ENCODE peak calls at places on chromosome 1, in four cellular contexts. One of them, this sample, is unnamed.

GRCh38 chr1:203287109-203287893 is 18.0 kb upstream of the BTG2 start:
- DNase-seq in K562: peak; percentile 84
- DNase-seq in HL-60: peak; percentile 97
- DNase-seq in GM12878: peak; percentile 98
- DNase-seq in this sample: peak; percentile 57

GRCh38 chr1:20578721-20579380 is 10.0 kb upstream of the CDA start:
- DNase-seq in K562: no peak
- DNase-seq in HL-60: peak; percentile 41
- DNase-seq in GM12878: no peak
- DNase-seq in this sample: no peak

GRCh38 chr1:204359474-204360255 is at the start of gene PLEKHA6:
- DNase-seq in K562: peak; percentile 42
- DNase-seq in HL-60: no peak
- DNase-seq in GM12878: no peak
- DNase-seq in this sample: no peak

GRCh38 chr1:26844389-26844788 is 17.9 kb downstream of the ZDHHC18 start:
- DNase-seq in GM12878: no peak
- DNase-seq in K562: no peak
- DNase-seq in HL-60: no peak
- DNase-seq in this sample: no peak

GRCh38 chr1:174448964-174449363 is 1.2 kb downstream of the GPR52 start:
- DNase-seq in GM12878: no peak
- DNase-seq in HL-60: no peak
- DNase-seq in K562: no peak
- DNase-seq in this sample: no peak

GRCh38 chr1:165928075-165928731 is 100.8 kb downstream of the UCK2 start:
- DNase-seq in K562: peak; percentile 70
- DNase-seq in GM12878: no peak
- DNase-seq in HL-60: peak; percentile 38
- DNase-seq in this sample: no peak

GRCh38 chr1:85328713-85329376 is 52.4 kb upstream of the BCL10 start:
- DNase-seq in GM12878: no peak
- DNase-seq in HL-60: no peak
- DNase-seq in K562: no peak
- DNase-seq in this sample: no peak

GRCh38 chr1:165174485-165174884 is 182.0 kb downstream of the LMX1A start:
- DNase-seq in GM12878: no peak
- DNase-seq in HL-60: no peak
- DNase-seq in K562: no peak
- DNase-seq in this sample: no peak

GRCh38 chr1:970242-970972 is 4.1 kb downstream of the PLEKHN1 start:
- DNase-seq in GM12878: no peak
- DNase-seq in K562: no peak
- DNase-seq in HL-60: no peak
- DNase-seq in this sample: no peak

GRCh38 chr1:183131166-183131565 is 54.9 kb upstream of the LAMC2 start:
- DNase-seq in HL-60: no peak
- DNase-seq in K562: no peak
- DNase-seq in GM12878: no peak
- DNase-seq in this sample: no peak

GRCh38 chr1:196464545-196464944 is 143.7 kb downstream of the KCNT2 start:
- DNase-seq in GM12878: no peak
- DNase-seq in K562: no peak
- DNase-seq in HL-60: no peak
- DNase-seq in this sample: no peak

GRCh38 chr1:26530898-26531598 is 1.5 kb downstream of the RPS6KA1 start:
- DNase-seq in HL-60: peak; percentile 61
- DNase-seq in GM12878: no peak
- DNase-seq in K562: peak; percentile 80
- DNase-seq in this sample: no peak

GRCh38 chr1:201358596-201358995 is 18.9 kb downstream of the TNNT2 start:
- DNase-seq in HL-60: no peak
- DNase-seq in K562: no peak
- DNase-seq in GM12878: no peak
- DNase-seq in this sample: no peak

GRCh38 chr1:58325797-58326196 is 220.7 kb downstream of the OMA1 start:
- DNase-seq in GM12878: no peak
- DNase-seq in K562: no peak
- DNase-seq in HL-60: no peak
- DNase-seq in this sample: no peak

GRCh38 chr1:89451011-89451410 is 73.6 kb upstream of the LRRC8B start:
- DNase-seq in GM12878: no peak
- DNase-seq in HL-60: no peak
- DNase-seq in K562: no peak
- DNase-seq in this sample: no peak

GRCh38 chr1:22351757-22352080 is 99.9 kb upstream of the ZBTB40 start:
- DNase-seq in K562: no peak
- DNase-seq in HL-60: no peak
- DNase-seq in GM12878: no peak
- DNase-seq in this sample: no peak

GRCh38 chr1:234601217-234602017 is 8.6 kb downstream of the IRF2BP2 start:
- DNase-seq in GM12878: no peak
- DNase-seq in K562: peak; percentile 77
- DNase-seq in HL-60: peak; percentile 72
- DNase-seq in this sample: no peak
- TF ChIP-seq POLR2AphosphoS5 in GM12878: peak; percentile 59
- TF ChIP-seq POLR2AphosphoS5 in K562: peak; percentile 48
- TF ChIP-seq POLR2AphosphoS5 in HL-60: peak; percentile 85
- TF ChIP-seq POLR2AphosphoS5 in this sample: peak; percentile 51

GRCh38 chr1:10042746-10043145 is 10.0 kb downstream of the UBE4B start:
- DNase-seq in K562: no peak
- DNase-seq in HL-60: no peak
- DNase-seq in GM12878: no peak
- DNase-seq in this sample: no peak
- TF ChIP-seq SPI1 in K562: no peak
- TF ChIP-seq SPI1 in HL-60: no peak
- TF ChIP-seq SPI1 in GM12878: no peak
- TF ChIP-seq SPI1 in this sample: no peak

GRCh38 chr1:161260346-161260745 is 1.8 kb downstream of the PCP4L1 start:
- DNase-seq in HL-60: no peak
- DNase-seq in K562: no peak
- DNase-seq in GM12878: no peak
- DNase-seq in this sample: no peak

GRCh38 chr1:161261859-161262225 is 3.3 kb downstream of the PCP4L1 start:
- DNase-seq in HL-60: no peak
- DNase-seq in K562: no peak
- DNase-seq in GM12878: no peak
- DNase-seq in this sample: no peak

GRCh38 chr1:161259765-161260164 is 1.2 kb downstream of the PCP4L1 start:
- DNase-seq in GM12878: no peak
- DNase-seq in HL-60: no peak
- DNase-seq in K562: no peak
- DNase-seq in this sample: no peak

GRCh38 chr1:161260939-161261858 is 2.7 kb downstream of the PCP4L1 start:
- DNase-seq in K562: no peak
- DNase-seq in HL-60: no peak
- DNase-seq in GM12878: no peak
- DNase-seq in this sample: peak; percentile 33

GRCh38 chr1:161258439-161259386 is at the start of gene PCP4L1:
- DNase-seq in HL-60: no peak
- DNase-seq in GM12878: no peak
- DNase-seq in K562: no peak
- DNase-seq in this sample: peak; percentile 73
- TF ChIP-seq POLR2AphosphoS5 in HL-60: no peak
- TF ChIP-seq POLR2AphosphoS5 in GM12878: no peak
- TF ChIP-seq POLR2AphosphoS5 in K562: no peak
- TF ChIP-seq POLR2AphosphoS5 in this sample: no peak

GRCh38 chr1:9388628-9389184 is 96.0 kb downstream of the SPSB1 start:
- DNase-seq in GM12878: no peak
- DNase-seq in HL-60: no peak
- DNase-seq in K562: peak; percentile 53
- DNase-seq in this sample: no peak

GRCh38 chr1:9385801-9386573 is 93.3 kb downstream of the SPSB1 start:
- DNase-seq in GM12878: no peak
- DNase-seq in K562: peak; percentile 57
- DNase-seq in HL-60: no peak
- DNase-seq in this sample: peak; percentile 63

GRCh38 chr1:9384128-9384527 is 91.4 kb downstream of the SPSB1 start:
- DNase-seq in HL-60: no peak
- DNase-seq in GM12878: no peak
- DNase-seq in K562: no peak
- DNase-seq in this sample: no peak

GRCh38 chr1:9382923-9383491 is 90.3 kb downstream of the SPSB1 start:
- DNase-seq in K562: peak; percentile 32
- DNase-seq in GM12878: no peak
- DNase-seq in HL-60: no peak
- DNase-seq in this sample: no peak

DNA sequence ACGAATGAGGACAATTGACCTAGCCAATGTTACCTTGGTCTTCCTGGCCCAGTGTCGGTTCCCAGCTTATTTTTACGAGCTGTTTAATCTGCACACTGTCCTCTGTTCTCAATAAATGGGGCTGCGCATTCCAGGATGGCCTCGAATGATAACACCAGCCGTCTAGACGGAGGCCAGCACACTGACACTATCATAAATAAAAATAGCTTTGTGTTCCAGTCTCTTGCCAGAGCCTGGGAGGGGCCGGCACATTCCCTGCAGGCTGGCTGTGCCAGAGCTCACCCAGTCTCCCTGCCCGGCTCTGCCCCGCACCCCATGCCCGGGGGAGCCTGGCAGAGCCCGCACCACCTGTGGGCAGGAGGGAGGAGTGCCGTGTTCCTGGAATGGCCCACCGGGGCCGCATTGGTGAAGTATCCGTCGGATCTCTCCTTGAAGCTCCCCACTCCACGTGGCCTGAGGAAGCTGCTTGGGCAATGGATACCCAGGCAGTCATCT is 92.1 kb downstream of the SPSB1 start:
- DNase-seq in GM12878: no peak
- DNase-seq in HL-60: no peak
- DNase-seq in K562: no peak
- DNase-seq in this sample: no peak
- TF ChIP-seq SPI1 in GM12878: no peak
- TF ChIP-seq SPI1 in HL-60: no peak
- TF ChIP-seq SPI1 in K562: no peak
- TF ChIP-seq SPI1 in this sample: no peak

This sample was measured in GM12891.